ENCODE peak calls at places on chromosomes 12 and 14, in nine cellular contexts. T is uterus, S is left lung, H is OCI-LY7, E is lower lobe of right lung, U is GM23338, N is NT2/D1, J is kidney, Y is stomach. K is an unnamed sample. For H3K4me1, the result is how much of the 10 kb centered on the place peaks cover.

GRCh38 chr14:30185832-30186231 is 258.2 kb upstream of the PRKD1 start:
- DNase-seq in E (no peak), N (no peak), H (no peak), T (no peak), U (peak), J (no peak), Y (no peak), S (no peak), K (no peak)

GRCh38 chr12:43786899-43787693 is 19.0 kb downstream of the TWF1 start:
- DNase-seq in J (no peak), E (no peak), H (no peak), Y (no peak), S (no peak), T (no peak), N (no peak), U (no peak), K (no peak)

GRCh38 chr12:55073043-55074022 is 52.9 kb upstream of the OR9K2 start:
- DNase-seq in J (peak), E (peak), T (peak), Y (peak), H (peak), S (peak), N (peak), U (peak), K (peak)

GRCh38 chr12:49455506-49455905 is 83.3 kb upstream of the KCNH3 start:
- DNase-seq in T (no peak), S (no peak), H (no peak), Y (no peak), N (no peak), J (no peak), U (no peak), E (no peak), K (no peak)

GRCh38 chr14:61034416-61035100 is 53.5 kb downstream of the SLC38A6 start:
- DNase-seq in S (no peak), J (no peak), Y (no peak), T (no peak), U (no peak), N (no peak), H (peak), E (peak), K (no peak)

GRCh38 chr12:6825398-6826124 is 2.6 kb upstream of the P3H3 start:
- DNase-seq in J (peak), U (peak), H (peak), Y (peak), E (peak), N (peak), T (peak), S (peak), K (peak)

GRCh38 chr12:66514581-66514980 is 164.3 kb downstream of the GRIP1 start:
- DNase-seq in E (no peak), T (no peak), U (no peak), S (no peak), H (no peak), J (no peak), N (no peak), Y (no peak), K (no peak)

GRCh38 chr12:46363582-46364299 is 8.8 kb downstream of the SLC38A2 start:
- DNase-seq in E (no peak), N (no peak), U (no peak), S (no peak), J (no peak), Y (no peak), T (no peak), H (no peak), K (no peak)

GRCh38 chr14:38208825-38209562 is 1.3 kb downstream of the SSTR1 start:
- DNase-seq in T (no peak), U (peak), Y (peak), N (no peak), E (peak), S (no peak), J (peak), H (no peak), K (peak)

GRCh38 chr12:12872139-12872933 is 19.0 kb upstream of the GPRC5A start:
- DNase-seq in Y (peak), J (no peak), E (peak), S (peak), T (no peak), N (no peak), U (peak), H (no peak), K (peak)

GRCh38 chr14:95504135-95505029 is 12.1 kb downstream of the SYNE3 start:
- DNase-seq in N (no peak), E (no peak), T (no peak), Y (no peak), H (no peak), S (no peak), U (no peak), J (no peak), K (no peak)

GRCh38 chr12:65881965-65882413 is 57.7 kb downstream of the HMGA2 start:
- DNase-seq in J (peak), E (peak), T (peak), H (no peak), N (no peak), U (peak), S (peak), Y (peak), K (no peak)

GRCh38 chr12:47408171-47408871 is 297.5 kb downstream of the RPAP3 start:
- DNase-seq in J (no peak), U (peak), Y (no peak), N (peak), H (peak), E (no peak), T (no peak), S (peak), K (peak)

GRCh38 chr12:2057041-2057792 is 4.4 kb downstream of the CACNA1C start:
- DNase-seq in H (peak), U (peak), T (peak), N (peak), Y (peak), E (peak), J (no peak), S (no peak), K (peak)

GRCh38 chr14:73759714-73760597 is 45.8 kb upstream of the PNMA1 start:
- DNase-seq in H (peak), Y (peak), T (peak), U (peak), J (peak), E (peak), S (peak), N (peak), K (peak)

GRCh38 chr14:22668417-22668816 is 24.3 kb upstream of the OR6J1 start:
- DNase-seq in T (no peak), Y (no peak), H (no peak), J (no peak), E (no peak), U (no peak), S (no peak), N (no peak), K (no peak)

GRCh38 chr14:79856357-79856756 is 354.9 kb downstream of the DIO2 start:
- DNase-seq in Y (no peak), S (no peak), E (no peak), H (no peak), N (no peak), J (no peak), U (no peak), T (no peak), K (no peak)

GRCh38 chr12:130504110-130504835 is 166.6 kb downstream of the PIWIL1 start:
- DNase-seq in E (no peak), H (no peak), T (no peak), N (no peak), S (no peak), U (no peak), J (no peak), Y (no peak), K (no peak)

GRCh38 chr12:62769076-62769619 is 165.8 kb downstream of the PPM1H start:
- DNase-seq in T (no peak), H (no peak), N (no peak), E (no peak), Y (no peak), U (no peak), J (no peak), S (no peak), K (no peak)

DNA sequence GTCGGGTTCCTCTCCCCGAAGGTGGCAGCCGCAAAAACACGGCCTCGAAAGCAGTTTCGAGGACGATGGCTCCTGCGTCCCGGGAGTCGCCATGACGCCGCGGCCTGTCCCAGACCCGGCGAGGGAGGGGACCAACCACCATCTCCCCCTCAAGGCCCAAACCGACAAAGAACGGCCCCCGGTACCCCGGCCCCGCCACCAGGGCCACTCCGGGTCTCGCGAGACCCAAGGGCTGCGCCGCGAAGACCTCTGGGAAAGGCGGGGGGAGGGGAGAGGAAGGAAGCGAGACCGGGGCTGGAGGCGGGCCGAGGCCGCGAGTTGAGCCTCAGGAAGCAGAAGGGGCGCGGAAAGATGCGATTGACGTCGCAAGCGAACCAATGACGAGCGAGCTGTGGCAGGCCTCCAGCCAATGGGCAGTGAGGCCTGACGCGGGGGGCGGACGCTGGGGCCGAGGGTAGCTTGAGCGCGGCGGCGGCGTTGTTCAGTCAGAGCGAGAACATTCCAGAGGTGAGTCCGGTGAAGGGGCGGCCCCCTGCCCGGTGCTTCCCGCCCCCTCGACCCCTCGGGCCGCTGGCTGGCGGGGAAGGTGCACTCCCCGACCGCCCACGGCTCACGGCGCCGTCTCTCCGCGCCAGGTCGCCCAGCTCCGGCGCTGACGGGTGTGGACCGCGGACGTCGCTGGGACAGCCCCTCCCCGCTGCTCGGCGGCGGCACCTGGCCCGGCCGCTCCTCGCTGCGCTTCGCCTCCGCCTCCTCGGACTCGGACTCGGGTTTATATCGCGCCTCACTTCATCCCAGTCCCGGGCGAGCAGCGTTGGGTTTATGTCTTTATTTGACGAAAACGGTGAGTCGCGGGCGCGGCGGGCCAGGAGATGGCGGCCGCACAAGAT is at the start of gene EIF5:
- DNase-seq in J (peak), Y (peak), S (peak), E (peak), T (peak), H (peak), U (peak), N (peak), K (peak)
- H3K4me1 ChIP-seq in J (under half), Y (under half), S (half or more), E (under half), T (under half), H (under half), U (under half), N (under half), K (under half)

DNA sequence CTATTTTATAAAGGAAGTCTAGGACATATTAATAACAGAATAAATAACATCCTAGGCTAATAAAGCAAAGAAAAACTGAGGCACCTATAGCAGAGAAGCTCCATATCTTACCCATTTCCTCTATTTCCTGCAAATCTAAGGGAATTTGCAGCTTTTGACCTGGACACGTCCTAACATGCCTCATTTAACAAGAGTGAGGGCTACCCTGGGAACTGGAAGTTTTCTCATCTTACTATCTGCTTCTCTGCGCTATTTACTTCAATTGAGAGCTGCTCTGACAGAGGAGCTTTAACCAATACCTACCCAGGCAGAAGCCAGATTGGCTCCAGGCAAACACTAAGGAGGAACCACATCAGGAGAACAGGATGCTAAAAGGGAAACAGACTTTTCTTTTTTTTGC is 5.7 kb downstream of the YBX3 start:
- DNase-seq in H (no peak), S (no peak), U (peak), J (no peak), Y (no peak), N (no peak), T (no peak), E (no peak), K (no peak)
- H3K4me1 ChIP-seq in H (under half), S (half or more), U (half or more), J (under half), Y (half or more), N (under half), T (under half), E (half or more), K (under half)

DNA sequence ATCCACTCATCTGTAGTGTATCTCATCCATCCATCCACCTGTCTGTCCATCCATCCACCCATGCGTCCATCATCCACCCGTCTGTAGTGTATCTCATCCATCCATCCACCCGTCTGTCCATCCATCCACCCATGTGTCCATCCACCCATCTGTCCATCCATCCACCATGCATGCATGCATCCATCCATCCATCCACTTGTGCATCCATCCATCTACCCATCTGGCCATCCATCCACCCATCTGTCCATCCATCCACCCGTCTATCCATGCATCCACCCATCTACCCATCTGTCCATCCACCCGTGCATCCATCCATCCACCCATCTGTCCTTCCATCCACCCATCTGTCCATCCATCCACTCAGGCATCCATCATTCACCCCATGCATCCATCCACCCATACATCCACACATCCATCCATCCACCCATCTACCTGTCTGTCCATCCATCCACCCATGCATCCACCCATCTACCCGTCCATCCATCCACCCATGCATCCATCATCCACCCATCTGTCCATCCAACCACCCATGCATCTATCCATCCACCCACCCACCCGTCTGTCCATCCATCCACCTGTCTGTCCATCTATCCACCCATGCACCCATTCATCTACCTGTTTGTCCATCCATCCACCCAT is 28.5 kb downstream of the FBRSL1 start:
- DNase-seq in Y (no peak), T (no peak), N (no peak), U (no peak), J (no peak), H (no peak), S (no peak), E (no peak), K (no peak)
- H3K4me1 ChIP-seq in Y (under half), T (under half), N (under half), U (under half), J (under half), H (under half), S (under half), E (under half), K (under half)

DNA sequence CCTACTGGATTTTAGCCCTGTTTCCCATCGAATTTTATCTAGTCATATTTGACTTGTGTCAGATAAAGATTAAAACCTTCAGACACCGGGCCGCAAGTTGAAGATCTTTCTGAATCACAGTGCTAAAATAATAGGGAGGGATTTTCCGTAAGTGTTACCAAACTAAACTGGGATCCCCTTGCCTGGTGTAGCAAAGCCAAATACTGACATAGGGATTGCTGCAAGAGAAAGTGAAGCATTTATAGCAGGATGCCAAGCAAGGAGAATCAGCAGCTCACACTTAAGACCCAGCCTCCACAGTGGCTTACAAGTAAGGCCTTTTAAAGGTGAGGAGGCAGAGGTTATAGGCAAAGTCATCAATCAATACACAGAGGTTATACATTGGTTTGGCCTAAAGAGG is 147.4 kb downstream of the AKAP6 start:
- DNase-seq in T (no peak), Y (no peak), H (no peak), J (no peak), N (no peak), S (no peak), E (no peak), U (no peak), K (no peak)
- H3K4me1 ChIP-seq in T (under half), Y (under half), H (under half), J (under half), N (under half), S (under half), E (under half), U (under half), K (under half)

GRCh38 chr12:75322464-75322863 is 7.7 kb downstream of the CAPS2 start:
- DNase-seq in H (no peak), E (no peak), Y (no peak), T (no peak), U (no peak), S (no peak), J (no peak), N (no peak), K (no peak)

GRCh38 chr12:75323663-75324062 is 6.5 kb downstream of the CAPS2 start:
- DNase-seq in Y (no peak), N (no peak), T (no peak), E (no peak), S (no peak), U (no peak), J (no peak), H (no peak), K (no peak)

GRCh38 chr12:75329918-75330826 is at the start of gene CAPS2:
- DNase-seq in N (peak), T (peak), J (peak), S (peak), H (peak), U (peak), Y (peak), E (peak), K (peak)

DNA sequence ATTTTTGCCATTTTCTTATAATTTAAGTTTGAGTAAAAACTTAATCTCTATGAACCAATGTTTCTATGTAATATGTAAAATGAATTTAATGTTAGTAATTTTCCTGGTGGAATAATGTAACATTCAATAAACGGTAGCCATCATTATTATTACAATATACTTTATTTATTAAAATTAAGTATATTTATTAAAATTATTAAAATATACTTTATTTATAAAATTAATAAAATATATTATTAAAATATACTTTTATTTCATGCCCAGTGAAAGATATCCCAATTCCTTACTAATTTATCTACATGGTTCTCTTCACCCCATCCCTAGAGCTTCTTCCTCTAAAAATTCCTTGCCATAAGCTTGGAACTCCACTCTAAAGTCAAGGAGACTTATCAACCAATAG is 2.5 kb downstream of the CAPS2 start:
- DNase-seq in T (no peak), N (no peak), H (no peak), S (no peak), Y (no peak), J (no peak), U (no peak), E (no peak), K (no peak)
- H3K4me1 ChIP-seq in T (under half), N (under half), H (under half), S (under half), Y (under half), J (under half), U (under half), E (under half), K (under half)

GRCh38 chr12:124547626-124548025 is 19.8 kb downstream of the NCOR2 start:
- DNase-seq in U (no peak), J (no peak), Y (no peak), H (no peak), S (no peak), T (no peak), E (no peak), N (no peak), K (no peak)
- H3K4me1 ChIP-seq in U (half or more), J (under half), Y (half or more), H (half or more), S (half or more), T (under half), E (half or more), N (half or more), K (under half)

GRCh38 chr14:92719421-92719820 is 29.0 kb downstream of the LGMN start:
- DNase-seq in T (no peak), H (no peak), J (no peak), U (no peak), E (no peak), S (no peak), Y (no peak), N (no peak), K (no peak)
- H3K4me1 ChIP-seq in T (under half), H (under half), J (under half), U (under half), E (under half), S (under half), Y (under half), N (under half), K (under half)

DNA sequence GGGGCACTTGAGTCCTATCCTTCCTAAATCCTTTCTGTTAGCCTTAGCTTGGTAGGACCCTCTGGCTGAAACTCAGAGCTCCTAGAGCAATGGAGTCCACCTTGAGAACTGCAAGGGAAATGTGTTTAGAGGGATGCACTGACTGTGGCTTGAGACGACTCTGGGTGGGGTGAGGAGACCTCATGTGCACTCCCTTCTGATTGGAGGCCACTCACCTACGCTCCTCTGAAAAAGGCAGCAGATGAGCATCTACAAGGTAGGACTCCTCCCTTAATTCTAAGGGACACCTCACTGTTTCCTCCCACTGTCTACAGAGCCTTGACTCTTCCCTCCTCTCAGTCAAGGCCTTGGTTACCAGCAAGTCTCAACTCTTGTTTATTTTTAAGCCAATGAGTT is 1.0 kb downstream of the MAP3K12 start:
- DNase-seq in Y (no peak), U (no peak), T (no peak), S (no peak), N (no peak), E (no peak), H (no peak), J (no peak), K (no peak)
- H3K4me1 ChIP-seq in Y (under half), U (under half), T (under half), S (half or more), N (under half), E (half or more), H (half or more), J (under half), K (under half)

DNA sequence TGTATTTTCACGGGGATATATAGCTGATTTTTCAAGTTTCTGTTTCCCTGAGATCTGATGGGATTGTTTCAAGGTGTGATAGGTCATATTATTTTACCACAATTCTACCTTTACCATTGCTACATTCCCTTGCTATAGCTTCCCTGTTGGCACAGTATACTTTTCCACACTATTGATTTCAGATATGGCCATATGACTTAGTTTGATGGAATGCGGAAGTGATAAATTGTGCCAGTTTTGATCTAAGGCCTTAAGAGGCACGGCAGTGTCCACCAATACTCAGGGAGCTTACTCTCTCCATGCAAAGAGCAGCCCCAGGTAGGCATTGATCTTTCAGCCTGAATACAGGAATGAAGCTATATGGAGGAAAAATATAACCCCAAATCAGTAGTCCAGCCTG is 315.7 kb downstream of the SLC16A7 start:
- DNase-seq in E (no peak), N (no peak), S (no peak), U (no peak), Y (no peak), T (no peak), H (no peak), J (no peak), K (no peak)
- H3K4me1 ChIP-seq in E (under half), N (under half), S (under half), U (under half), Y (under half), T (under half), H (under half), J (under half), K (under half)

GRCh38 chr12:3726455-3726854 is 26.5 kb downstream of the CRACR2A start:
- DNase-seq in S (no peak), U (no peak), T (no peak), E (no peak), H (no peak), J (no peak), Y (no peak), N (no peak), K (no peak)
- H3K4me1 ChIP-seq in S (under half), U (under half), T (under half), E (under half), H (under half), J (under half), Y (under half), N (under half), K (under half)

K was measured in Caco-2.